ENCODE peak calls at places on chromosomes 13 and 19, in seven cellular contexts. U is right atrium auricular region; S is mucosa of descending colon; N is tibial artery; L is thoracic aorta; Y is heart right ventricle; Z is CD4-positive, alpha-beta T cell. B is an unnamed sample.

GRCh38 chr19:30065680-30066606 is 123.9 kb downstream of the URI1 start:
- DNase-seq in U (no peak), S (no peak), N (no peak), L (no peak), Y (no peak), Z (no peak), B (no peak)

GRCh38 chr13:97340399-97340798 is 93.6 kb upstream of the RAP2A start:
- DNase-seq in U (no peak), S (no peak), N (no peak), L (no peak), Y (no peak), Z (no peak), B (no peak)

GRCh38 chr13:112733661-112734379 is 44.0 kb downstream of the ATP11A start:
- DNase-seq in U (no peak), S (no peak), N (no peak), L (no peak), Y (no peak), Z (no peak), B (no peak)

GRCh38 chr13:51000576-51001260 is 91.1 kb downstream of the RNASEH2B start:
- DNase-seq in U (peak; percentile 79), S (no peak), N (no peak), L (no peak), Y (peak; percentile 46), Z (no peak), B (no peak)

GRCh38 chr13:80132741-80133601 is 208.0 kb downstream of the SPRY2 start:
- DNase-seq in U (peak; percentile 76), S (peak; percentile 75), N (peak; percentile 82), L (peak; percentile 38), Y (peak; percentile 32), Z (no peak), B (no peak)

GRCh38 chr13:41236369-41236768 is 27.0 kb downstream of the MTRF1 start:
- DNase-seq in U (no peak), S (no peak), N (no peak), L (no peak), Y (no peak), Z (no peak), B (no peak)

GRCh38 chr19:33673996-33674395 is 52.2 kb downstream of the CHST8 start:
- DNase-seq in U (peak; percentile 36), S (no peak), N (peak; percentile 37), L (no peak), Y (no peak), Z (no peak), B (no peak)

GRCh38 chr13:26378116-26378515 is 124.2 kb downstream of the CDK8 start:
- DNase-seq in U (no peak), S (no peak), N (no peak), L (no peak), Y (no peak), Z (no peak), B (no peak)

GRCh38 chr13:36395280-36395679 is 37.0 kb upstream of the CCNA1 start:
- DNase-seq in U (no peak), S (no peak), N (no peak), L (no peak), Y (no peak), Z (no peak), B (no peak)

GRCh38 chr13:112687836-112688559 is 1.8 kb upstream of the ATP11A start:
- DNase-seq in U (peak; percentile 36), S (no peak), N (peak; percentile 29), L (no peak), Y (no peak), Z (no peak), B (no peak)

DNA sequence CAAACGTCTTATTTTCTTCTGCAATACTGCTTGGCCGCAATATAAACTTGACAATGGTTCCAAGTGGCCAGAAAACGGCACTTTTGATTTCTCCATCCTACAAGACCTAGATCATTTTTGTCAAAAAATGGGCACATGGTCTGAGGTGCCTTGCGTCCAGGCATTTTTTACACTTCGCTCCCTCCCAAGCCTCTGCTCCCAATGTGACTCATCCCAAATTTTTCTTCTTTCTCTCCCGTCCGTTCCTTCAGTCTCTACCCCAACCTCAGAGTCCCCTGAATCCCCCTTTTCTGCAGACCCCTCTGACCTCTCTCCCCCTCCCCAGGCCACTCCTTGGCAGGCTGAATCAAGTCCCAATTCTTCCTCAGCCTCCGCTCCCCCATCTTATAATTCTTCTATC is 14.3 kb upstream of the OR10H1 start:
- DNase-seq in U (no peak), S (no peak), N (no peak), L (no peak), Y (no peak), Z (no peak), B (no peak)
- H3K9me3 ChIP-seq in U (no peaks in the 10 kb centered on the region), S (no peaks in the 10 kb centered on the region), N (no peaks in the 10 kb centered on the region), L (no peaks in the 10 kb centered on the region), Y (no peaks in the 10 kb centered on the region), Z (no peaks in the 10 kb centered on the region), B (no peaks in the 10 kb centered on the region)

DNA sequence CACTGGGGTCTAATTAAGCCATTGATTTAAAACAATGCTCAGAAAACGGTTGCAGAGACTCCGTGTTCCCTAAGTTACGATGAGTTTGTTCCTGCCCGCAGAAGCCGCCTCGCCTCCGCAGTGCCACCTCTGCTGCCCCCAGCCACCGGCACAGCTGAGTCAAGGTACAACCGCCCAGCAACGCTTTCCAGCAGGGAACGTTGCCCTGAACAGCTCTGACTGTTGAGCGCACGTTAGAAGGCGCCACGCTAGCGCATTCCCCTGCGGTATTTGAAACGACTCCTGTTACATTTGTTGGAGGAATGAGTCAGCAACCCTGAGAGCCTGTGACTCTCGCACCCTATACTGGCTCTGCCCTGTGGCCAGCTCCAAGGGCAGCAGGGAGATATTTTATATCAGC is 302.7 kb downstream of the TEX29 start:
- DNase-seq in U (no peak), S (no peak), N (no peak), L (no peak), Y (no peak), Z (no peak), B (no peak)
- H3K9me3 ChIP-seq in U (no peaks in the 10 kb centered on the region), S (no peaks in the 10 kb centered on the region), N (no peaks in the 10 kb centered on the region), L (no peaks in the 10 kb centered on the region), Y (no peaks in the 10 kb centered on the region), Z (no peaks in the 10 kb centered on the region), B (no peaks in the 10 kb centered on the region)

DNA sequence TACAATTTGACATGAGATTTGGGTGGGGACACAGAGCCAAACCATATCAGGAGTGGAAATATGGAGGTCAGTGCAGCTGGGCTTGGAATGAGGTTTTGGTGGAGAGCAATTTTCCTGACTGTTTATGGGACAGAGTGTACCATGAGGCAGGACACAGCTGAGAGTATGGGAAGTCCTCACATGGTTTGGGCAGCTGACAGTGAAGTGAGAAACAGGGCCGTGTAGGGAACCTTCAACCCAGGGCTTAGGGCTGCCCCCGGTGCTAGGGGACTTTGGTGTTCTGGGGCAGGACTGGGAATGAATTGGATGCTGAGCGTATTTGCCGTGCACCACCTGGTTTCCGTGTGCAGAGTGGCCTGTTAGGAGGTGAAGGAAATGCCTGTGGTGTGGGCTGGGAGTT is 6.1 kb downstream of the ZNF548 start:
- DNase-seq in U (no peak), S (no peak), N (no peak), L (no peak), Y (no peak), Z (no peak), B (no peak)
- H3K9me3 ChIP-seq in U (peaks cover 29% of the 10 kb centered on the region), S (peaks cover 48% of the 10 kb centered on the region), N (peaks cover 76% of the 10 kb centered on the region), L (peaks cover 58% of the 10 kb centered on the region), Y (peaks cover 20% of the 10 kb centered on the region), Z (peaks cover 51% of the 10 kb centered on the region), B (no peaks in the 10 kb centered on the region)

GRCh38 chr13:101569807-101570206 is 117.3 kb downstream of the ITGBL1 start:
- DNase-seq in U (no peak), S (no peak), N (no peak), L (no peak), Y (no peak), Z (no peak), B (no peak)

GRCh38 chr13:101576452-101576851 is 124.0 kb downstream of the ITGBL1 start:
- DNase-seq in U (no peak), S (no peak), N (no peak), L (no peak), Y (no peak), Z (no peak), B (no peak)

GRCh38 chr13:101570410-101570809 is 117.9 kb downstream of the ITGBL1 start:
- DNase-seq in U (no peak), S (no peak), N (no peak), L (no peak), Y (no peak), Z (no peak), B (no peak)

GRCh38 chr13:101575591-101575990 is 123.1 kb downstream of the ITGBL1 start:
- DNase-seq in U (no peak), S (no peak), N (no peak), L (no peak), Y (no peak), Z (no peak), B (no peak)

GRCh38 chr13:101572456-101572855 is 120.0 kb downstream of the ITGBL1 start:
- DNase-seq in U (no peak), S (no peak), N (no peak), L (no peak), Y (no peak), Z (no peak), B (no peak)
- H3K9me3 ChIP-seq in U (no peaks in the 10 kb centered on the region), S (no peaks in the 10 kb centered on the region), N (no peaks in the 10 kb centered on the region), L (no peaks in the 10 kb centered on the region), Y (no peaks in the 10 kb centered on the region), Z (no peaks in the 10 kb centered on the region), B (no peaks in the 10 kb centered on the region)

GRCh38 chr19:17500447-17501198 is 10.8 kb upstream of the PGLS start:
- DNase-seq in U (no peak), S (no peak), N (no peak), L (no peak), Y (no peak), Z (no peak), B (no peak)
- H3K9me3 ChIP-seq in U (no peaks in the 10 kb centered on the region), S (no peaks in the 10 kb centered on the region), N (no peaks in the 10 kb centered on the region), L (no peaks in the 10 kb centered on the region), Y (no peaks in the 10 kb centered on the region), Z (no peaks in the 10 kb centered on the region), B (no peaks in the 10 kb centered on the region)

GRCh38 chr19:57648336-57649003 is 15.5 kb downstream of the ZNF211 start:
- DNase-seq in U (no peak), S (no peak), N (no peak), L (no peak), Y (no peak), Z (no peak), B (no peak)

GRCh38 chr19:57641715-57642234 is 8.8 kb downstream of the ZNF211 start:
- DNase-seq in U (no peak), S (no peak), N (no peak), L (no peak), Y (no peak), Z (no peak), B (no peak)

GRCh38 chr19:57642396-57643046 is 9.6 kb downstream of the ZNF211 start:
- DNase-seq in U (no peak), S (no peak), N (no peak), L (no peak), Y (no peak), Z (no peak), B (no peak)

DNA sequence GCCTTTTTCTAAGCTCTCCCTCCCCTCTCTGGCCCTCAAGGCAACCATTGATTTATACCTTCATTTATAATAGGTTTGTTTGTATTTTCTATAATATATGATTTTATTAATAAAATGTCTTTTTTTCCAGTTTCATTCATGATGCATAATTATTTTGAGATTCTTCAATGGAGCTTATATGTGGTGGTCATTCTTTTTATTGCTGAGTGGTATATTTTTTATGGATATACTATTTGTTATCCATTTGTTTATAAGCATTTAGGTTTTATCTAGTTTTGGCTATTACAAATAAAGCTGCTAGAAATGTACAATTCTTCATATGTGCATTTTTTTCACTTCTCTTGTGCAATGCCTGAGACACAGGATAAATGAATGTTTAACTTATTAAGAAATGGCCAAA is 10.8 kb downstream of the ZNF211 start:
- DNase-seq in U (no peak), S (no peak), N (no peak), L (no peak), Y (no peak), Z (no peak), B (no peak)
- H3K9me3 ChIP-seq in U (peaks cover 46% of the 10 kb centered on the region), S (peaks cover 64% of the 10 kb centered on the region), N (peaks cover 92% of the 10 kb centered on the region), L (peaks cover 57% of the 10 kb centered on the region), Y (peaks cover 26% of the 10 kb centered on the region), Z (peaks cover 62% of the 10 kb centered on the region), B (peaks cover 36% of the 10 kb centered on the region)